ENCODE peak calls at places on chromosome 1, in five cellular contexts. D is HepG2, X is K562, E is SK-N-SH, K is GM12878. Y is an unnamed sample.

GRCh38 chr1:22832414-22832786 is 121.8 kb downstream of the EPHB2 start:
- DNase-seq in K (no peak), E (no peak), X (no peak), D (no peak), Y (no peak)

GRCh38 chr1:163596541-163597258 is 274.9 kb downstream of the NUF2 start:
- DNase-seq in E (no peak), X (no peak), D (no peak), K (no peak), Y (no peak)

GRCh38 chr1:115764541-115764940 is 4.0 kb downstream of the CASQ2 start:
- DNase-seq in E (peak; percentile 45), D (peak; percentile 57), K (no peak), X (peak; percentile 44), Y (peak; percentile 40)

GRCh38 chr1:222618001-222618879 is at the start of gene MIA3:
- DNase-seq in K (no peak), E (peak; percentile 97), D (peak; percentile 39), X (peak; percentile 83), Y (peak; percentile 90)

GRCh38 chr1:75768021-75768420 is 18.0 kb upstream of the RABGGTB start:
- DNase-seq in X (no peak), D (no peak), K (no peak), E (no peak), Y (no peak)

GRCh38 chr1:181149326-181150000 is 61.0 kb downstream of the IER5 start:
- DNase-seq in K (no peak), E (no peak), D (no peak), X (no peak), Y (no peak)

GRCh38 chr1:56357931-56358783 is 221.2 kb downstream of the PLPP3 start:
- DNase-seq in D (no peak), X (no peak), K (no peak), E (no peak), Y (no peak)

GRCh38 chr1:15101112-15101760 is 52.3 kb upstream of the TMEM51 start:
- DNase-seq in E (no peak), K (no peak), D (no peak), X (no peak), Y (no peak)

DNA sequence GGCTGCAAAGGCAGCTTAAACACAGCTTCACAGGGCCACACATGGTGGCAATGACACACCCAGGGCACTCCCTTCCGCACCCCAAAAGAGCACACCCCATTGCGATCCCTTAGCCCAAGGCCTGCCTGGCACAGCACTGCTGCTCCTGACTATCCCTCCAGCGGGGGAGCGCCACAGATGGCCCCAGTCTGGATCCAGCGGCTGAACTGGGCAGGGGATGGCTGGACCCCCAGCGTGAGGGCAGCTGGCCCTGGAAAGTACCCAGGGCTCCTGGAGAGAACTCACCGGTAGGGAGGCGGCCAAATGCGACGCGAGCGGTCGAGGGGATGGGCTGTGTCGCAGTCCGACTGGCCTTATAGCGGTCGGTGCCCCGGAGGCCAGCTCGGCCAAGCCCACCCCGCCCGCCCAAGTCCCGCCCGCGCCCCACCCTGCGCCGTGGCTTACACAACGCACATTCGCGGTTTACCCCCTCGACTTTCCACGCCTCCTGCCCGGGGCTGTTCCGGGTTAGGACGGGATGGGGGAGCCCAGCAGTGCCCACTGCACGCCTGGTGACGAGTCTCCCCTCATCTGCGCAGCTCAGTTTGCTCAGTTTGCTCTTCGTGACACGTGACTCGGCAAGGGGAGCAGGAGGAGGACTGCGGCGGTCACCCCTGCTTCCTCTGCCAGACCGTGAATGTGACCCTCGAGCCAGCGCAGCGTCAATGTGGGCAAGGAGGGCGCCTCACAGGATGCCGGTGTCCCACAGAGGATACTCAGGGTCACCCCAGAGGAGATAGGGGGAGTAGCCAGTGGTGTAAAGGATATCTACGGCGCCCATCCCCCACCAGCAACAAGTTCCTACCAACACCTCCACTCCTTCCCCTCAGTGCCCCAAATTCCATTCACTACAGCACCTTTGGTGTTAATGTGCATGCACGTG is at the start of gene S100A6:
- DNase-seq in E (peak; percentile 85), X (no peak), D (peak; percentile 41), K (no peak), Y (no peak)
- TF ChIP-seq FOXM1 in E (no peak), X (no peak), D (no peak), K (no peak), Y (no peak)

DNA sequence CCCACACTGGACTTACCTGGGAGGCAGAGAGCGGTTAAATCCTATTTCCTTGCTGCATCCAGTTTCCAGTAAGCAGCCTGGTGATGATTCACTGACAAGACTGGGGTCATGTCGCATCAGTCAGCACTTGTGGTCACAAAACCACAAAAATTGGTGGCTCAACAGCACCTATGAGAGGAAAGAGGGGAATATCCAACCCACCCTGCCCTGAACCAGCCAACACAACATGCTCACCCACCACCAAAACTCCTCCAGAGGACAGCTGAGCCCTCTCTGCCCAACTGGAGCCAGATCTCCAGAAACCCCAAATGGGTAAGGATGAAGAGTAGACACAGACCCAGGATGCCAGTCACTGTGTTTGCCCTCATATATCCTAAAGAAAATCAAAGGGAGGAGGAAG is 64.1 kb downstream of the CD46 start:
- DNase-seq in E (no peak), K (no peak), D (no peak), X (peak; percentile 55), Y (no peak)
- TF ChIP-seq FOXM1 in E (no peak), K (no peak), D (no peak), X (no peak), Y (no peak)

DNA sequence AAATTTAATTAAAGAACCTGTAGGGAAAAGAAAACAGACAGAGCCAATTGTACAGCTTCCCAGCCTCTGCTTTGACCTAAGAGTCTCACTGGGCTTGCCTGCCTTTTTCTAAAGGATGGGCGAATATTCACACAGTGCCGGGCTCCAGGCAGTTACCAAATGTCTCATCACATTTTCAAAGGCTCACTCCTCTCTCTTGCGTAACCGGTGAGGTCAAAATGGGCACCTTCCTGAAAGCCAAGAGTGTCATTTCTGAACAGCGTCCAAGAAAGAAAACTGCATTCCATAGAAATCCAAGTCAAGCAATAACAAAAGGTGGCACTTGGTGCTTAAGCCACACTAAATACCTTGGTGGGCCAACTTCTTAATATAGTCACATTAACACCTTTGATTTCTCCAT is 714 bp upstream of the PALMD start:
- DNase-seq in D (peak; percentile 76), E (no peak), X (peak; percentile 53), K (no peak), Y (no peak)
- TF ChIP-seq FOXM1 in D (no peak), E (no peak), X (no peak), K (no peak), Y (no peak)

DNA sequence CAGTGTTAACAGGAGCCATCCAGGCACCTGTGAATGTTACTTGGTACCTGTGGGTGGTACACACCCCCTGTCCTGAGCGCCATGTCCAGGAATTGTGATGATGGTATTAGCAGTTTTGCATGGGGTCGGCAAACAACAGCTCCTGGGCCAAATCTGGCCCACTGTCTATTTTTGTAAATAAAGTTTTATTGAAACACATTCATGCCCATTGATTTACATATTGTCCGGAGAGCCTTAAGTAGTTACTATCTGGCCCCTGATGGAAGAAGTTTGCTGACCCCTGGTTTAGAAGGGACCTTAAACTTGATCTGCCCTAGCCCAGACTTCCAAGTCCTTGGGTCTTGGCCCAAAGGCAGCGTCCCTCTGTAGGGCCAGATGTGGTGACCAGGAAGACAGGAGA is 58.3 kb downstream of the SPSB1 start:
- DNase-seq in X (no peak), K (no peak), D (no peak), E (no peak), Y (no peak)
- TF ChIP-seq FOXM1 in X (no peak), K (no peak), D (no peak), E (no peak), Y (no peak)

GRCh38 chr1:41192456-41193188 is 49.5 kb downstream of the SCMH1 start:
- DNase-seq in K (no peak), E (no peak), X (no peak), D (no peak), Y (no peak)
- TF ChIP-seq FOXM1 in K (no peak), E (no peak), X (no peak), D (no peak), Y (no peak)